ENCODE peak calls at places on chromosomes 4 and X, in four cellular contexts. M is sciatic nerve; P is ELR; Y is activated CD8-positive, alpha-beta memory T cell treated with anti-CD3 and anti-CD28 coated beads for 1 hour. G is an unnamed sample.

GRCh38 chr4:96677499-96677898 is 837.6 kb downstream of the PDHA2 start:
- DNase-seq in Y (no peak), P (no peak), M (no peak), G (no peak)

GRCh38 chr4:65654976-65655375 is 15.3 kb downstream of the EPHA5 start:
- DNase-seq in M (no peak), Y (no peak), P (peak; percentile 61), G (no peak)

GRCh38 chrX:68634649-68635227 is 12.7 kb upstream of the STARD8 start:
- DNase-seq in P (no peak), M (no peak), Y (no peak), G (no peak)

GRCh38 chrX:87299563-87300160 is 217.9 kb upstream of the KLHL4 start:
- DNase-seq in P (peak; percentile 0), M (no peak), Y (no peak), G (peak; percentile 33)

GRCh38 chrX:39624166-39624565 is 473.6 kb downstream of the BCOR start:
- DNase-seq in M (no peak), Y (no peak), P (no peak), G (no peak)

GRCh38 chr4:184856277-184856609 is 30.5 kb upstream of the ACSL1 start:
- DNase-seq in M (no peak), P (no peak), Y (no peak), G (no peak)

GRCh38 chr4:85448880-85449763 is 25.8 kb upstream of the ARHGAP24 start:
- DNase-seq in M (no peak), P (no peak), Y (no peak), G (no peak)

GRCh38 chr4:102223461-102223860 is 121.8 kb downstream of the SLC39A8 start:
- DNase-seq in Y (no peak), P (no peak), M (no peak), G (no peak)

GRCh38 chrX:154368630-154369452 is 5.6 kb downstream of the FLNA start:
- DNase-seq in P (peak; percentile 97), M (peak; percentile 82), Y (peak; percentile 82), G (peak; percentile 55)

GRCh38 chr4:1470393-1470670 is 64.1 kb upstream of the NKX1-1 start:
- DNase-seq in P (no peak), M (peak; percentile 34), Y (no peak), G (no peak)

GRCh38 chrX:73977542-73978169 is 326.3 kb upstream of the ZCCHC13 start:
- DNase-seq in M (no peak), P (no peak), Y (no peak), G (no peak)

GRCh38 chr4:99642725-99643489 is 14.7 kb downstream of the C4orf54 start:
- DNase-seq in M (no peak), P (no peak), Y (no peak), G (no peak)

GRCh38 chr4:1195109-1195671 is 22.8 kb upstream of the SPON2 start:
- DNase-seq in Y (no peak), P (no peak), M (no peak), G (no peak)

GRCh38 chrX:118181030-118181429 is 64.4 kb upstream of the KLHL13 start:
- DNase-seq in P (no peak), Y (no peak), M (no peak), G (no peak)

GRCh38 chr4:11632488-11632887 is 203.8 kb upstream of the HS3ST1 start:
- DNase-seq in M (no peak), Y (no peak), P (no peak), G (no peak)

GRCh38 chr4:171025323-171025722 is 787.9 kb upstream of the GALNTL6 start:
- DNase-seq in M (no peak), P (peak; percentile 11), Y (no peak), G (no peak)

G was measured in NCI-H1105 treated with DMSO at 0.1 percent for 48 hours.